ENCODE peak calls at places on chromosome 7, in six cellular contexts. L is NB4; I is fibroblast of lung; X is AG09309; B is CD8-positive, alpha-beta T cell; V is left ventricle myocardium inferior. R is an unnamed sample.

GRCh38 chr7:93944673-93945072 is 23.1 kb downstream of the GNG11 start:
- DNase-seq in L (no peak), I (peak; percentile 52), X (no peak), B (no peak), V (no peak), R (no peak)

GRCh38 chr7:47602272-47603004 is 20.5 kb upstream of the TNS3 start:
- DNase-seq in L (no peak), I (no peak), X (no peak), B (no peak), V (no peak), R (no peak)

GRCh38 chr7:87877641-87878040 is 1.3 kb downstream of the DBF4 start:
- DNase-seq in L (no peak), I (no peak), X (no peak), B (no peak), V (no peak), R (no peak)

GRCh38 chr7:95342642-95343252 is 18.4 kb upstream of the PON1 start:
- DNase-seq in L (no peak), I (no peak), X (no peak), B (no peak), V (no peak), R (no peak)

GRCh38 chr7:98754041-98754479 is 115.8 kb downstream of the TMEM130 start:
- DNase-seq in L (peak; percentile 35), I (peak; percentile 48), X (no peak), B (no peak), V (no peak), R (no peak)

GRCh38 chr7:375491-375821 is 85.5 kb downstream of the FOXL3 start:
- DNase-seq in L (no peak), I (no peak), X (no peak), B (peak; percentile 2), V (no peak), R (no peak)

GRCh38 chr7:132869166-132869861 is 212.6 kb downstream of the CHCHD3 start:
- DNase-seq in L (peak; percentile 11), I (no peak), X (no peak), B (no peak), V (no peak), R (no peak)

GRCh38 chr7:96778263-96778662 is 68.6 kb upstream of the SEM1 start:
- DNase-seq in L (no peak), I (no peak), X (no peak), B (no peak), V (no peak), R (no peak)

GRCh38 chr7:129423700-129424410 is 10.4 kb upstream of the STRIP2 start:
- DNase-seq in L (no peak), I (peak; percentile 22), X (no peak), B (no peak), V (no peak), R (peak; percentile 72)

GRCh38 chr7:150901160-150902035 is 49.1 kb downstream of the AOC1 start:
- DNase-seq in L (no peak), I (no peak), X (no peak), B (no peak), V (peak; percentile 34), R (no peak)

GRCh38 chr7:45702751-45703150 is 128.6 kb downstream of the ADCY1 start:
- DNase-seq in L (no peak), I (no peak), X (no peak), B (no peak), V (no peak), R (no peak)

GRCh38 chr7:6057316-6058128 is 26.3 kb downstream of the ANKRD61 start:
- DNase-seq in L (no peak), I (peak; percentile 7), X (no peak), B (no peak), V (no peak), R (no peak)

GRCh38 chr7:122790132-122790531 is 87.4 kb upstream of the RNF148 start:
- DNase-seq in L (peak; percentile 43), I (no peak), X (no peak), B (no peak), V (no peak), R (no peak)

GRCh38 chr7:55185941-55186609 is 167.3 kb downstream of the EGFR start:
- DNase-seq in L (no peak), I (peak; percentile 94), X (peak; percentile 75), B (no peak), V (no peak), R (no peak)

DNA sequence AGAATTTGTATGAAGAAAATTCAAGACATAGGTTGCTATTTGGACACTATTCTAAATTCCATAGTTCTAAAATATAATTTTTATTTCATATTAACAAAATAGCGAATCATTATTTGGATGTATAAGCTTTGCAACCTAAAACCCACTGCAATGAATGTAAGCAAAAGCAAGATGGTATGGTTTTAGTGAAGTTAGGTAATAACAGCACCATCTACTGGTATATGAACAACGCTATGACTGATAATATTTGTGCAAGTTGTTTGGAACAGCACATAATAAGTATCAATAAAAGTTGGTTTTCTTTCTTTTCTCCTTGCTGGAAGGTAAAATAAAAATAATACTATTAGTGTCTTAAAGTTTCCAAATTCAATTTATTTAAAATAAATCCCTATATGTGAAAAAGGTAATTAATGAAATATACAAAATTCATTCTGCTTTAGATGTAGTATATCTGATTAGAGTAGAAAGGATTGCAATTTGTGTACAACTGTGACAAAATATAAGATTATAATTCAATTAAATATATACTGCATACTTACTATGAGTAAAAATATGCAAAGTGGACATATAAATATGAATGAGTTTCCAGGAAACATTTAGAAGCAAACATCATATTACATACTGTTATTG is 79.0 kb upstream of the LSM8 start:
- DNase-seq in L (peak; percentile 50), I (peak; percentile 24), X (no peak), B (no peak), V (no peak), R (no peak)
- TF ChIP-seq CTCF in L (peak; percentile 31), I (peak; percentile 57), X (peak; percentile 16), B (no peak), V (peak; percentile 64), R (peak; percentile 70)

DNA sequence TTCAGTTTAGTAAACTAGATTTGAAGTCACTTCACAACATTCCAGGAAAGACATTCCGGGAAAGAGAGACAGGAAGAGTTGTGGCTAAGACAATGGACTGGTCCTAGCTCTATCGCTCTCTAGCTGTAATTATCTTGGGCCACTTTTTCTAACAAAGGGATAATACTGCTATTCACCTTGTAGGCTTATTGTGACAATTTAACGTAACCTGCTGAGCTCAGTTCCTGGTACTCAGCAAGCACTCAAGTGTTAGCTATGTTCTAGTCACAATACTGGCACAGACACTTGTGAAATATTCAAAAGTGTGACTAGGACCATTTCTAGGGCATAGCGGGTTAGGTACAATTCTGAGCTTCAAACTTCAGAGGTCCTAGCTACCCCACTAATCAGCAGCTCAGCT is 12.0 kb upstream of the NRCAM start:
- DNase-seq in L (no peak), I (no peak), X (no peak), B (no peak), V (no peak), R (no peak)
- H3K4me3 ChIP-seq in L (no peak overlapping the region), I (no peak overlapping the region), X (no peak overlapping the region), B (no peak overlapping the region), V (no peak overlapping the region), R (no peak overlapping the region)

DNA sequence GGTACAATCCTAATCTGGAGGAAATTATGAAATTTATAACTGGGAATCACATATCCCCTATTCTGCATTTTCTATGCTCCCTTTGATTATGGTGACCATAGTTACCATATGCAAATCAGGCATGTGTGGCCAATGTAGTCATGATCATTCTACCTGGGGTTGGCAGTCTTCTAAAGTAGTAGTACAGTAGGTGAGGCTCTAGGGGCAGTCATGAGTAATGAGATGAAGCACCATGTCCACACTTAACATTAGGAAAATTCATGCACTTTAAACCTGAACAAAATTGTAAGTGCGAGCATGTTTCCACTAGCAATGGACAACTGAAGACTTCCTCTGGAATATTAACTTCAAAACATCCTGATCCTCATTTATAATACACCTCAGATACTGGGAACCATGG is 545.9 kb downstream of the SUGCT start:
- DNase-seq in L (peak; percentile 37), I (no peak), X (no peak), B (no peak), V (no peak), R (peak; percentile 4)
- TF ChIP-seq CTCF in L (peak; percentile 68), I (peak; percentile 47), X (peak; percentile 45), B (no peak), V (peak; percentile 52), R (peak; percentile 47)

GRCh38 chr7:25069900-25070443 is 55.1 kb downstream of the CYCS start:
- DNase-seq in L (peak; percentile 89), I (peak; percentile 70), X (peak; percentile 54), B (peak; percentile 57), V (peak; percentile 19), R (peak; percentile 22)
- H3K4me3 ChIP-seq in L (no peak overlapping the region), I (no peak overlapping the region), X (no peak overlapping the region), B (no peak overlapping the region), V (peak overlapping the region; percentile 54), R (peak overlapping the region; percentile 42)

GRCh38 chr7:148290451-148291005 is 300.0 kb upstream of the C7orf33 start:
- DNase-seq in L (no peak), I (no peak), X (no peak), B (no peak), V (no peak), R (no peak)

GRCh38 chr7:148289630-148290029 is 300.9 kb upstream of the C7orf33 start:
- DNase-seq in L (no peak), I (no peak), X (no peak), B (no peak), V (no peak), R (no peak)

GRCh38 chr7:148288592-148289151 is 301.9 kb upstream of the C7orf33 start:
- DNase-seq in L (no peak), I (no peak), X (no peak), B (no peak), V (no peak), R (no peak)

GRCh38 chr7:148287538-148287937 is 303.0 kb upstream of the C7orf33 start:
- DNase-seq in L (no peak), I (no peak), X (no peak), B (no peak), V (no peak), R (no peak)

GRCh38 chr7:148286150-148286549 is 304.4 kb upstream of the C7orf33 start:
- DNase-seq in L (peak; percentile 28), I (no peak), X (no peak), B (no peak), V (no peak), R (no peak)
- TF ChIP-seq CTCF in L (peak; percentile 66), I (no peak), X (no peak), B (no peak), V (peak; percentile 50), R (peak; percentile 74)

DNA sequence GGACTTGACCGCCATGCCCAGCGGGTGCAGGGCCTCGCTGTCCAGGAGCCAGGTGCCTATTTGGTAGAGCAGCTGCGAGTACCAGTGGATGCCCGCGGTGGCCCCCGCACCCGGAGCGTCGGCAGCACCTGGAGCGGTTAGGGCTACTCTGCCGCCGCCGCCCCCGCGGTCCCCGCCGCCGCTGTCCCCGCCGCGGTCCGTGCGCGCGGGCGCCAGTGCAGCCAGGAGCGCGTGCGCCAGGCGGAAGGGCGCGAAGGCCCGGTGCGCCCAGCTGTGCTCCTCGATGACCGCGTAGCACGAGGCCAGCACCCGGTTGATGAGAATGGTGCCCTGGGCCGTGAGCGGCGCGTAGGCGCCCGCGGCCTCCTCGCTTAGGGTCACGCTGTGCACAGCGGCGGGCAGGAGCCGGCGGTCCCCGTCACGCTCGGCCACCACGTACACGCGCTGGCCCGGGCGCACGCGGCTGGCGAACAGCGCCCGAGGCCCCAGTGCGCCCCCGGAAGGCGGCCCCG is 9.3 kb downstream of the SHH start:
- DNase-seq in L (no peak), I (no peak), X (no peak), B (no peak), V (no peak), R (no peak)
- H3K4me3 ChIP-seq in L (no peak overlapping the region), I (no peak overlapping the region), X (no peak overlapping the region), B (no peak overlapping the region), V (peak overlapping the region; percentile 63), R (no peak overlapping the region)

GRCh38 chr7:50826371-50827172 is 43.9 kb upstream of the GRB10 start:
- DNase-seq in L (peak; percentile 86), I (peak; percentile 93), X (peak; percentile 41), B (no peak), V (no peak), R (no peak)
- TF ChIP-seq CTCF in L (no peak), I (peak; percentile 12), X (no peak), B (no peak), V (no peak), R (no peak)

GRCh38 chr7:156275292-156275691 is 365.3 kb upstream of the RNF32 start:
- DNase-seq in L (no peak), I (no peak), X (no peak), B (no peak), V (no peak), R (no peak)
- H3K4me3 ChIP-seq in L (no peak overlapping the region), I (no peak overlapping the region), X (no peak overlapping the region), B (no peak overlapping the region), V (no peak overlapping the region), R (no peak overlapping the region)

R was measured in LNCaP clone FGC.